ENCODE peak calls at places on chromosomes 5 and 9, in six cellular contexts. One of them, this sample, is unnamed.

GRCh38 chr9:6632516-6633328 is 12.8 kb downstream of the GLDC start:
- DNase-seq in GM12878: peak
- DNase-seq in K562: no peak
- DNase-seq in HepG2: peak
- DNase-seq in A549: no peak
- DNase-seq in SK-N-SH: no peak
- DNase-seq in this sample: no peak

GRCh38 chr5:154729613-154730012 is 25.6 kb upstream of the LARP1 start:
- DNase-seq in GM12878: no peak
- DNase-seq in HepG2: peak
- DNase-seq in SK-N-SH: no peak
- DNase-seq in A549: no peak
- DNase-seq in K562: no peak
- DNase-seq in this sample: no peak

GRCh38 chr5:174520420-174521396 is 203.7 kb upstream of the MSX2 start:
- DNase-seq in A549: no peak
- DNase-seq in SK-N-SH: peak
- DNase-seq in K562: no peak
- DNase-seq in GM12878: no peak
- DNase-seq in HepG2: peak
- DNase-seq in this sample: peak

GRCh38 chr9:121985792-121986494 is 107.2 kb downstream of the TTLL11 start:
- DNase-seq in K562: no peak
- DNase-seq in SK-N-SH: no peak
- DNase-seq in GM12878: no peak
- DNase-seq in HepG2: no peak
- DNase-seq in A549: no peak
- DNase-seq in this sample: no peak

GRCh38 chr5:173451031-173451430 is 122.8 kb upstream of the STC2 start:
- DNase-seq in HepG2: peak
- DNase-seq in A549: peak
- DNase-seq in K562: peak
- DNase-seq in SK-N-SH: peak
- DNase-seq in GM12878: no peak
- DNase-seq in this sample: peak

GRCh38 chr9:128920381-128921058 is at the start of gene PHYHD1:
- DNase-seq in GM12878: no peak
- DNase-seq in A549: no peak
- DNase-seq in SK-N-SH: no peak
- DNase-seq in K562: no peak
- DNase-seq in HepG2: no peak
- DNase-seq in this sample: peak

GRCh38 chr9:128607642-128608350 is 48.9 kb downstream of the DYNC2I2 start:
- DNase-seq in GM12878: no peak
- DNase-seq in SK-N-SH: no peak
- DNase-seq in HepG2: no peak
- DNase-seq in A549: no peak
- DNase-seq in K562: no peak
- DNase-seq in this sample: peak

GRCh38 chr9:114525505-114525904 is 20.2 kb upstream of the WHRN start:
- DNase-seq in GM12878: no peak
- DNase-seq in A549: peak
- DNase-seq in SK-N-SH: no peak
- DNase-seq in K562: no peak
- DNase-seq in HepG2: no peak
- DNase-seq in this sample: peak

GRCh38 chr5:116249648-116250047 is 164.8 kb downstream of the COMMD10 start:
- DNase-seq in K562: no peak
- DNase-seq in HepG2: no peak
- DNase-seq in GM12878: no peak
- DNase-seq in A549: no peak
- DNase-seq in SK-N-SH: no peak
- DNase-seq in this sample: no peak

GRCh38 chr5:113574417-113574816 is 60.9 kb downstream of the YTHDC2 start:
- DNase-seq in HepG2: no peak
- DNase-seq in SK-N-SH: no peak
- DNase-seq in K562: peak
- DNase-seq in GM12878: no peak
- DNase-seq in A549: no peak
- DNase-seq in this sample: peak

GRCh38 chr5:140827704-140828401 is at the start of gene PCDHA6:
- DNase-seq in HepG2: no peak
- DNase-seq in K562: no peak
- DNase-seq in GM12878: no peak
- DNase-seq in SK-N-SH: no peak
- DNase-seq in A549: no peak
- DNase-seq in this sample: no peak

GRCh38 chr5:132083065-132083678 is 9.6 kb downstream of the CSF2 start:
- DNase-seq in HepG2: no peak
- DNase-seq in GM12878: no peak
- DNase-seq in SK-N-SH: no peak
- DNase-seq in K562: no peak
- DNase-seq in A549: no peak
- DNase-seq in this sample: no peak

GRCh38 chr5:143101740-143102386 is 301.6 kb downstream of the NR3C1 start:
- DNase-seq in GM12878: no peak
- DNase-seq in A549: no peak
- DNase-seq in SK-N-SH: peak
- DNase-seq in HepG2: no peak
- DNase-seq in K562: no peak
- DNase-seq in this sample: no peak

GRCh38 chr9:79428422-79428821 is 143.3 kb upstream of the TLE4 start:
- DNase-seq in A549: no peak
- DNase-seq in GM12878: no peak
- DNase-seq in HepG2: no peak
- DNase-seq in SK-N-SH: no peak
- DNase-seq in K562: no peak
- DNase-seq in this sample: no peak
- TF ChIP-seq SMC3 in A549: no peak
- TF ChIP-seq SMC3 in GM12878: no peak
- TF ChIP-seq SMC3 in HepG2: no peak
- TF ChIP-seq SMC3 in SK-N-SH: no peak
- TF ChIP-seq SMC3 in K562: no peak
- TF ChIP-seq SMC3 in this sample: no peak

DNA sequence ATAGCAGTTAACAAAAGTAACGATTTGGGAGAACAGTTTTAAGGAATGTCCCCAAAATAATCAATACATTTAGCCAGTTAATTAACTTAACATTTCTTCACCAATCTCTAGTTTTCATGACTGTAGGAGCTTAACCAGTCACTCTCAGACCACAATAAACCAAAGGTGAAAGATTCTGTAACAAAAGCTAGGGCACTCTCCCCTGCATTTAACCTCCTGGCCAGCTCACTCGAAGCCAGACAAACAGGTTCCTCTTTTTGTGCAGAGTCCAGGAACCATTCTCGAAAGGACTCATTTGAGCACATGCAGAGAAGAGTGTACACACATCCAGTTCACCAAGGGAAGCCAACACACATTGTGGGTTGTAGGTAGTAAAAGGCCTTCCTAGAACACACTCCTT is 6.5 kb downstream of the IL7R start:
- DNase-seq in K562: no peak
- DNase-seq in A549: no peak
- DNase-seq in SK-N-SH: no peak
- DNase-seq in GM12878: no peak
- DNase-seq in HepG2: no peak
- DNase-seq in this sample: no peak
- TF ChIP-seq SMC3 in K562: no peak
- TF ChIP-seq SMC3 in A549: no peak
- TF ChIP-seq SMC3 in SK-N-SH: no peak
- TF ChIP-seq SMC3 in GM12878: no peak
- TF ChIP-seq SMC3 in HepG2: no peak
- TF ChIP-seq SMC3 in this sample: no peak

DNA sequence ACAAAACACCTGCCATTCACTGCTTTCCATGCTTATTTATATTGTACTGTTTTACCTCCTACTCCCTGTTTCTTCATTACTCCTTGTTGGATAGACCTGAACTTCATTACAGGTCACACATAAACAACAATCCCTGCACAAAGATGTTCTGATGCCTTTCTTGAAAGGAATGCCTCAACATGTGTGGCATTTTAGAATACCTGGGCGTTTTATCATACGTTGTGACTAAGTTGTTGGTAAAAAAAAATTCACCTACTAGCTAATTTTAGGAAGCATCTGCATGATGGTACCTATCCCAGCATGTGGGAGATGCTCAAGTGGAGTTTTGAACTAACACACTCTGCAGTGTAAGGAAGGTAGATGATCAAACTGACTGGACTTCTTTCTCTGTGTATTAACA is 604.1 kb downstream of the TAF11L14 start:
- DNase-seq in A549: no peak
- DNase-seq in SK-N-SH: no peak
- DNase-seq in GM12878: no peak
- DNase-seq in K562: no peak
- DNase-seq in HepG2: no peak
- DNase-seq in this sample: no peak
- TF ChIP-seq SMC3 in A549: no peak
- TF ChIP-seq SMC3 in SK-N-SH: no peak
- TF ChIP-seq SMC3 in GM12878: no peak
- TF ChIP-seq SMC3 in K562: no peak
- TF ChIP-seq SMC3 in HepG2: no peak
- TF ChIP-seq SMC3 in this sample: no peak

GRCh38 chr5:150497274-150497988 is 10.5 kb upstream of the NDST1 start:
- DNase-seq in HepG2: no peak
- DNase-seq in GM12878: no peak
- DNase-seq in K562: no peak
- DNase-seq in SK-N-SH: peak
- DNase-seq in A549: peak
- DNase-seq in this sample: peak
- TF ChIP-seq SMC3 in HepG2: no peak
- TF ChIP-seq SMC3 in GM12878: no peak
- TF ChIP-seq SMC3 in K562: no peak
- TF ChIP-seq SMC3 in SK-N-SH: no peak
- TF ChIP-seq SMC3 in A549: peak
- TF ChIP-seq SMC3 in this sample: no peak

GRCh38 chr9:21102311-21102710 is 24.6 kb upstream of the IFNB1 start:
- DNase-seq in K562: no peak
- DNase-seq in SK-N-SH: no peak
- DNase-seq in GM12878: no peak
- DNase-seq in HepG2: no peak
- DNase-seq in A549: no peak
- DNase-seq in this sample: peak
- TF ChIP-seq SMC3 in K562: no peak
- TF ChIP-seq SMC3 in SK-N-SH: no peak
- TF ChIP-seq SMC3 in GM12878: no peak
- TF ChIP-seq SMC3 in HepG2: no peak
- TF ChIP-seq SMC3 in A549: no peak
- TF ChIP-seq SMC3 in this sample: no peak

GRCh38 chr9:35822926-35823325 is 5.6 kb downstream of the FAM221B start:
- DNase-seq in GM12878: no peak
- DNase-seq in K562: no peak
- DNase-seq in SK-N-SH: no peak
- DNase-seq in HepG2: no peak
- DNase-seq in A549: no peak
- DNase-seq in this sample: peak

GRCh38 chr9:35827486-35827885 is 1.0 kb downstream of the FAM221B start:
- DNase-seq in A549: no peak
- DNase-seq in HepG2: no peak
- DNase-seq in SK-N-SH: no peak
- DNase-seq in K562: no peak
- DNase-seq in GM12878: no peak
- DNase-seq in this sample: peak

GRCh38 chr9:35829084-35829763 is at the start of gene TMEM8B:
- DNase-seq in HepG2: peak
- DNase-seq in SK-N-SH: peak
- DNase-seq in GM12878: no peak
- DNase-seq in K562: peak
- DNase-seq in A549: peak
- DNase-seq in this sample: peak

GRCh38 chr9:35828716-35829083 is at the start of gene FAM221B:
- DNase-seq in K562: no peak
- DNase-seq in GM12878: no peak
- DNase-seq in SK-N-SH: no peak
- DNase-seq in A549: no peak
- DNase-seq in HepG2: no peak
- DNase-seq in this sample: no peak

GRCh38 chr9:35826071-35826701 is 2.3 kb downstream of the FAM221B start:
- DNase-seq in A549: peak
- DNase-seq in K562: peak
- DNase-seq in HepG2: peak
- DNase-seq in GM12878: peak
- DNase-seq in SK-N-SH: peak
- DNase-seq in this sample: peak
- TF ChIP-seq SMC3 in A549: peak
- TF ChIP-seq SMC3 in K562: peak
- TF ChIP-seq SMC3 in HepG2: peak
- TF ChIP-seq SMC3 in GM12878: peak
- TF ChIP-seq SMC3 in SK-N-SH: peak
- TF ChIP-seq SMC3 in this sample: peak

GRCh38 chr9:137638680-137639079 is 19.9 kb downstream of the EHMT1 start:
- DNase-seq in SK-N-SH: no peak
- DNase-seq in HepG2: no peak
- DNase-seq in K562: no peak
- DNase-seq in A549: no peak
- DNase-seq in GM12878: no peak
- DNase-seq in this sample: no peak
- TF ChIP-seq SMC3 in SK-N-SH: no peak
- TF ChIP-seq SMC3 in HepG2: no peak
- TF ChIP-seq SMC3 in K562: no peak
- TF ChIP-seq SMC3 in A549: no peak
- TF ChIP-seq SMC3 in GM12878: no peak
- TF ChIP-seq SMC3 in this sample: no peak

GRCh38 chr9:33139421-33140228 is 27.5 kb downstream of the B4GALT1 start:
- DNase-seq in A549: no peak
- DNase-seq in SK-N-SH: no peak
- DNase-seq in K562: no peak
- DNase-seq in HepG2: peak
- DNase-seq in GM12878: no peak
- DNase-seq in this sample: peak
- TF ChIP-seq SMC3 in A549: no peak
- TF ChIP-seq SMC3 in SK-N-SH: no peak
- TF ChIP-seq SMC3 in K562: no peak
- TF ChIP-seq SMC3 in HepG2: no peak
- TF ChIP-seq SMC3 in GM12878: no peak
- TF ChIP-seq SMC3 in this sample: no peak